ENCODE peak calls at places on chromosome 20, in eight cellular contexts. D is myocyte, Y is GM12878, S is COR-L47, W is SHP77 treated with DMSO at 0.1 percent for 48 hours, L is NCI-H510A, G is Right ventricle myocardium superior, N is A549. J is an unnamed sample.

GRCh38 chr20:41173161-41173721 is 35.9 kb downstream of the PLCG1 start:
- DNase-seq in D (peak), Y (no peak), S (peak), W (peak), L (peak), G (peak), N (peak), J (no peak)

GRCh38 chr20:49510562-49511117 is 28.2 kb upstream of the KCNB1 start:
- DNase-seq in D (peak), Y (no peak), S (no peak), W (no peak), L (no peak), G (peak), N (no peak), J (peak)

GRCh38 chr20:6966721-6967120 is 199.2 kb downstream of the BMP2 start:
- DNase-seq in D (no peak), Y (no peak), S (no peak), W (no peak), L (no peak), G (no peak), N (no peak), J (no peak)

GRCh38 chr20:18412202-18412901 is 54.5 kb downstream of the DZANK1 start:
- DNase-seq in D (no peak), Y (peak), S (no peak), W (no peak), L (no peak), G (no peak), N (no peak), J (no peak)

GRCh38 chr20:46978871-46979536 is 84.4 kb downstream of the EYA2 start:
- DNase-seq in D (peak), Y (no peak), S (no peak), W (no peak), L (no peak), G (peak), N (no peak), J (no peak)

GRCh38 chr20:17680836-17681740 is 954 bp downstream of the RRBP1 start:
- DNase-seq in D (peak), Y (no peak), S (peak), W (peak), L (peak), G (peak), N (peak), J (no peak)

GRCh38 chr20:8457978-8458377 is 325.9 kb downstream of the PLCB1 start:
- DNase-seq in D (no peak), Y (no peak), S (no peak), W (no peak), L (no peak), G (no peak), N (no peak), J (no peak)

GRCh38 chr20:1941226-1941625 is 46.0 kb downstream of the SIRPA start:
- DNase-seq in D (no peak), Y (no peak), S (no peak), W (no peak), L (no peak), G (peak), N (no peak), J (no peak)

J was measured in AG04449.